ENCODE peak calls at places on chromosome 17, in six cellular contexts. M is colonic mucosa, O is thoracic aorta, L is IMR-90, A is astrocyte, W is psoas muscle. B is an unnamed sample. For H3K27me3, the result is how much of the 10 kb centered on the place peaks cover.

GRCh38 chr17:42163113-42163512 is 8.3 kb upstream of the RAB5C start:
- DNase-seq in W (no peak), A (no peak), M (peak), O (no peak), L (no peak), B (no peak)

GRCh38 chr17:34443832-34444469 is 80.9 kb upstream of the CCL1 start:
- DNase-seq in O (no peak), M (no peak), W (no peak), L (no peak), A (no peak), B (no peak)

GRCh38 chr17:29930399-29931010 is 477 bp upstream of the SSH2 start:
- DNase-seq in W (no peak), A (peak), M (peak), L (peak), O (no peak), B (peak)

GRCh38 chr17:76382803-76383644 is 1.4 kb upstream of the SPHK1 start:
- DNase-seq in O (no peak), W (peak), L (peak), M (peak), A (peak), B (peak)

GRCh38 chr17:19386276-19386863 is 620 bp downstream of the MFAP4 start:
- DNase-seq in M (no peak), W (peak), L (peak), O (no peak), A (peak), B (peak)

GRCh38 chr17:54348234-54348633 is 525.5 kb downstream of the KIF2B start:
- DNase-seq in M (no peak), A (no peak), O (no peak), L (no peak), W (no peak), B (peak)

GRCh38 chr17:42403150-42403549 is 14.9 kb upstream of the STAT3 start:
- DNase-seq in M (peak), L (no peak), O (no peak), A (no peak), W (no peak), B (no peak)

GRCh38 chr17:80359422-80360110 is 55.4 kb upstream of the ENDOV start:
- DNase-seq in O (no peak), W (no peak), L (no peak), M (no peak), A (no peak), B (no peak)

GRCh38 chr17:34361478-34362061 is 1.5 kb downstream of the CCL1 start:
- DNase-seq in O (peak), M (peak), W (peak), A (peak), L (peak), B (peak)

GRCh38 chr17:43515641-43516040 is 30.5 kb downstream of the ETV4 start:
- DNase-seq in O (no peak), M (no peak), A (no peak), L (no peak), W (no peak), B (no peak)

GRCh38 chr17:43908111-43908721 is 880 bp upstream of the MPP2 start:
- DNase-seq in A (peak), M (peak), O (peak), L (peak), W (peak), B (peak)

GRCh38 chr17:56658648-56659047 is 65.1 kb downstream of the NOG start:
- DNase-seq in O (no peak), M (no peak), A (no peak), W (no peak), L (no peak), B (no peak)

GRCh38 chr17:32323784-32324590 is 18.0 kb downstream of the C17orf75 start:
- DNase-seq in O (no peak), L (peak), A (no peak), M (peak), W (no peak), B (peak)

GRCh38 chr17:58335779-58336455 is 7.3 kb upstream of the TSPOAP1 start:
- DNase-seq in O (no peak), L (no peak), A (no peak), M (no peak), W (no peak), B (no peak)

GRCh38 chr17:55625516-55625915 is 97.1 kb downstream of the TMEM100 start:
- DNase-seq in O (no peak), M (no peak), W (no peak), A (no peak), L (no peak), B (no peak)

GRCh38 chr17:65956814-65957213 is 235.1 kb downstream of the CEP112 start:
- DNase-seq in W (no peak), L (peak), O (no peak), M (no peak), A (no peak), B (peak)

GRCh38 chr17:50692448-50693040 is 15.2 kb downstream of the ANKRD40 start:
- DNase-seq in A (no peak), M (no peak), L (no peak), O (no peak), W (no peak), B (no peak)

GRCh38 chr17:56112086-56112485 is 41.2 kb upstream of the ANKFN1 start:
- DNase-seq in O (no peak), A (peak), W (no peak), L (peak), M (no peak), B (no peak)

GRCh38 chr17:80029235-80029974 is 6.3 kb downstream of the TBC1D16 start:
- DNase-seq in O (peak), A (peak), L (peak), W (peak), M (peak), B (peak)

GRCh38 chr17:53142890-53143289 is 679.8 kb upstream of the KIF2B start:
- DNase-seq in W (no peak), L (no peak), M (no peak), O (no peak), A (no peak), B (no peak)

GRCh38 chr17:32523827-32524552 is 37.2 kb downstream of the CDK5R1 start:
- DNase-seq in W (no peak), A (no peak), L (no peak), M (no peak), O (no peak), B (no peak)

GRCh38 chr17:16171613-16172012 is 43.7 kb downstream of the NCOR1 start:
- DNase-seq in W (no peak), L (peak), O (no peak), A (peak), M (peak), B (peak)

GRCh38 chr17:55308613-55309332 is 44.0 kb downstream of the HLF start:
- DNase-seq in O (no peak), A (no peak), W (no peak), M (no peak), L (no peak), B (peak)

GRCh38 chr17:11618861-11619566 is 20.7 kb downstream of the DNAH9 start:
- DNase-seq in L (no peak), W (no peak), O (no peak), A (no peak), M (peak), B (no peak)

GRCh38 chr17:68491864-68492263 is 20.4 kb upstream of the PRKAR1A start:
- DNase-seq in W (no peak), A (no peak), M (peak), O (no peak), L (no peak), B (peak)
- H3K4me3 ChIP-seq in W (no peak), A (no peak), M (no peak), O (peak), L (no peak), B (no peak)

DNA sequence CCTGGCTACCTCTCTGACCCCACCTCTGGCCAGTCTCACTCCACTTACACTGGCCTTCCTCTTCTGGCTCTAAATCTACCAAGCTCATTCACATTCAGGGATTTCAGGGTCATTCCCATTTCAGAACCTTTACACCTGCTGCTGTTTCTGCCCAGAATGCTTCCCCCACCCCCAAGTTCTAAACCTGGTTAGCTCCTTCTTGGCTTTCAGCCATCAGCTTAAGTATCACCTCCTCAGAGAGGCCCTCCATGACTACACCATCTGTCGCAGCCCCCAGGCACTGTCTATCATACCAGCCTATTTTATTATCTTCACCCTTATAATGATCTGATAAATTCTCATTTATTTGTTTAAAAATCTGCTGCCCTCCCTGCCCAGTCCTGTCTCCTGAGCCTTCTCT is 23.3 kb upstream of the NGFR start:
- DNase-seq in A (no peak), M (no peak), W (no peak), L (no peak), O (no peak), B (no peak)
- TF ChIP-seq CTCF in A (no peak), M (no peak), W (no peak), L (no peak), O (no peak), B (no peak)

GRCh38 chr17:39889200-39889599 is 21.2 kb downstream of the ZPBP2 start:
- DNase-seq in O (no peak), M (no peak), W (no peak), L (no peak), A (no peak), B (no peak)

GRCh38 chr17:39887078-39887477 is 19.1 kb downstream of the ZPBP2 start:
- DNase-seq in A (no peak), O (no peak), M (no peak), L (no peak), W (no peak), B (no peak)
- H3K27me3 ChIP-seq in A (under half), O (under half), M (under half), L (under half), W (under half), B (under half)

GRCh38 chr17:22461460-22462145 is 769.3 kb downstream of the KCNJ18 start:
- DNase-seq in M (no peak), L (no peak), O (no peak), A (no peak), W (no peak), B (no peak)
- H3K4me3 ChIP-seq in M (no peak), L (no peak), O (no peak), A (no peak), W (no peak), B (no peak)

GRCh38 chr17:46787478-46787877 is 31.0 kb downstream of the WNT3 start:
- DNase-seq in A (no peak), W (no peak), L (no peak), M (no peak), O (no peak), B (no peak)
- TF ChIP-seq CTCF in A (no peak), W (no peak), L (no peak), M (no peak), O (no peak), B (no peak)

GRCh38 chr17:28928061-28928460 is 23.3 kb downstream of the PHF12 start:
- DNase-seq in L (peak), O (no peak), W (no peak), A (peak), M (no peak), B (peak)
- H3K27me3 ChIP-seq in L (under half), O (under half), W (under half), A (under half), M (under half), B (under half)

GRCh38 chr17:45305532-45306087 is 11.2 kb downstream of the MAP3K14 start:
- DNase-seq in L (peak), W (no peak), O (no peak), M (no peak), A (peak), B (no peak)
- H3K4me3 ChIP-seq in L (no peak), W (no peak), O (no peak), M (no peak), A (no peak), B (no peak)

GRCh38 chr17:30982855-30983254 is 12.0 kb downstream of the RNF135 start:
- DNase-seq in A (no peak), O (no peak), L (no peak), W (no peak), M (no peak), B (no peak)

GRCh38 chr17:30981531-30982519 is 11.0 kb downstream of the RNF135 start:
- DNase-seq in M (no peak), W (no peak), L (no peak), A (no peak), O (no peak), B (peak)
- TF ChIP-seq CTCF in M (no peak), W (no peak), L (no peak), A (no peak), O (no peak), B (no peak)